ENCODE peak calls at places on chromosomes 12 and 14, in five cellular contexts. K, P, F, Z and N are unnamed samples.
A peak's percentile ranks its signal among the peaks of the same experiment; 100 is the strongest.

GRCh38 chr12:100991059-100991562 is 196.5 kb downstream of the ANO4 start:
- DNase-seq in K (no peak), P (no peak), F (no peak), Z (no peak), N (no peak)

GRCh38 chr12:82314406-82314892 is 43.7 kb downstream of the CCDC59 start:
- DNase-seq in K (peak; percentile 69), P (peak; percentile 59), F (no peak), Z (peak; percentile 90), N (peak; percentile 4)

GRCh38 chr12:62724947-62725447 is 210.0 kb downstream of the PPM1H start:
- DNase-seq in K (peak; percentile 99), P (peak; percentile 99), F (peak; percentile 96), Z (peak; percentile 74), N (peak; percentile 89)

GRCh38 chr14:96304956-96305355 is 48.9 kb downstream of the BDKRB1 start:
- DNase-seq in K (peak; percentile 2), P (peak; percentile 16), F (no peak), Z (peak; percentile 69), N (peak; percentile 5)

GRCh38 chr12:108369736-108370396 is 30.8 kb upstream of the CMKLR1 start:
- DNase-seq in K (no peak), P (no peak), F (no peak), Z (no peak), N (no peak)

GRCh38 chr12:102061096-102061555 is 665 bp downstream of the WASHC3 start:
- DNase-seq in K (peak; percentile 30), P (peak; percentile 38), F (peak; percentile 1), Z (no peak), N (peak; percentile 13)

GRCh38 chr14:56648508-56649301 is 69.1 kb downstream of the TMEM260 start:
- DNase-seq in K (no peak), P (no peak), F (no peak), Z (peak; percentile 90), N (no peak)

GRCh38 chr14:85528080-85528881 is 1.7 kb upstream of the FLRT2 start:
- DNase-seq in K (peak; percentile 88), P (peak; percentile 77), F (peak; percentile 90), Z (peak; percentile 81), N (peak; percentile 66)

GRCh38 chr14:51069065-51069464 is 25.8 kb downstream of the TRIM9 start:
- DNase-seq in K (no peak), P (no peak), F (no peak), Z (no peak), N (no peak)

GRCh38 chr12:16611146-16611545 is 5.2 kb upstream of the LMO3 start:
- DNase-seq in K (no peak), P (no peak), F (no peak), Z (no peak), N (no peak)

GRCh38 chr12:111174283-111175108 is 194.4 kb downstream of the PHETA1 start:
- DNase-seq in K (no peak), P (no peak), F (no peak), Z (peak; percentile 30), N (peak; percentile 30)

GRCh38 chr14:49598182-49598478 is 610 bp upstream of the LRR1 start:
- DNase-seq in K (no peak), P (no peak), F (no peak), Z (no peak), N (peak; percentile 20)

GRCh38 chr14:23053426-23053825 is 3.9 kb downstream of the CDH24 start:
- DNase-seq in K (no peak), P (no peak), F (no peak), Z (no peak), N (no peak)

GRCh38 chr14:23056257-23056955 is 914 bp downstream of the CDH24 start:
- DNase-seq in K (peak; percentile 64), P (peak; percentile 57), F (peak; percentile 65), Z (peak; percentile 87), N (peak; percentile 83)

GRCh38 chr14:23055621-23056256 is 1.6 kb downstream of the CDH24 start:
- DNase-seq in K (no peak), P (no peak), F (peak; percentile 29), Z (no peak), N (no peak)

GRCh38 chr14:23054000-23054811 is 3.1 kb downstream of the CDH24 start:
- DNase-seq in K (no peak), P (no peak), F (no peak), Z (peak; percentile 39), N (no peak)

DNA sequence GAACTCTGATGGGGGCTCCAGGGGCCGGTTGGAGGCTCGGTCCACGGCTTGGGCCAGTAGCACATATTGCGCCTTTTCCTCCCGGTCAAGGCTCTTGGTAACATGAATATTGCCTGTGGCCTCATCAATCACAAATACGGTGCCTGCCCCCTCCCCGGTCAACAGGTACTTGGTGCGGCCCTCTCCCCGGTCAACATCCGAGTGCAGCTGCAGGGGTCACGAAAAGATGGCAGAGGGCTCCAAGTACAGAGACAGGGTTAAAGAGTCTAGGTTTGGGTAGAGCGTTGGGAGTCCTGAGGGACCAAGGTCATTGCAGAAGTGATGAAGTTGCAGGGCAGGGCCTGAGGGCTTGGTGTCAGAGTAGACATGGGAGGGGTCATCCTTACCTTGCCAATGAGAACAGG is 2.2 kb downstream of the CDH24 start:
- DNase-seq in K (no peak), P (no peak), F (no peak), Z (no peak), N (no peak)
- TF ChIP-seq CTCF in K (no peak), P (no peak), F (no peak), Z (no peak), N (no peak)

GRCh38 chr12:120684523-120684932 is 2.4 kb upstream of the MLEC start:
- DNase-seq in K (peak; percentile 77), P (peak; percentile 73), F (peak; percentile 26), Z (no peak), N (no peak)
- H3K27ac ChIP-seq in K (peak overlapping the region; percentile 44), P (peak overlapping the region; percentile 64), F (no peak overlapping the region), Z (no peak overlapping the region), N (peak overlapping the region; percentile 51)

GRCh38 chr12:65106948-65107347 is 14.2 kb downstream of the WIF1 start:
- DNase-seq in K (no peak), P (no peak), F (peak; percentile 3), Z (no peak), N (peak; percentile 16)
- TF ChIP-seq CTCF in K (peak; percentile 64), P (peak; percentile 32), F (peak; percentile 40), Z (peak; percentile 40), N (peak; percentile 52)

DNA sequence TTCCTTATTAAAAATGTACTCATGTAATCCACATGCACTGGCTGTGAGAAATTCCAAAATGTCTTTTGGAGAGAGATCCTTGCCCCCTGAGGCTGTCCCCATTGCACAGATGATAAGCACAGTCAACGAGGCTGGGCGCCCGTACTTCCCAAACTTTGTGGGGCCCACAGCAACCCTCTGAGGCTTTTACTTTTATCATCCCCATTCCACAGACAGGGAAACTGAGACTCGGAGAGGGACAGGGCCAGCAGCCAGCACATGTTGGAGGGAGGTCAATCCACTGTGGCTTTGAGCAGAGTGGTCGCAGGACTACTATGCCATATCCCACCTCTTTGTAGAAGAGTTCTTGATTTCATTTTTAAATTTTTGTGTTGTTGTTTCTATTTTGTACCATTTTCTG is 116.3 kb upstream of the NCOR2 start:
- DNase-seq in K (no peak), P (no peak), F (no peak), Z (no peak), N (no peak)
- H3K27ac ChIP-seq in K (peak overlapping the region; percentile 84), P (no peak overlapping the region), F (no peak overlapping the region), Z (no peak overlapping the region), N (peak overlapping the region; percentile 96)